ENCODE peak calls at places on chromosomes 4 and X, in six cellular contexts. J, P, L, Q, G and M are unnamed samples. For H3K4me1, the result is how much of the 10 kb centered on the place peaks cover.

GRCh38 chr4:140256335-140256734 is 102.4 kb upstream of the MAML3 start:
- DNase-seq in J (no peak), P (no peak), L (no peak), Q (no peak), G (peak), M (no peak)

GRCh38 chr4:23631255-23631950 is 258.4 kb downstream of the PPARGC1A start:
- DNase-seq in J (no peak), P (no peak), L (no peak), Q (no peak), G (no peak), M (no peak)

GRCh38 chrX:85994228-85994627 is 53.1 kb downstream of the CHM start:
- DNase-seq in J (no peak), P (no peak), L (no peak), Q (no peak), G (peak), M (no peak)

GRCh38 chr4:144788469-144788868 is 142.5 kb downstream of the HHIP start:
- DNase-seq in J (no peak), P (no peak), L (no peak), Q (no peak), G (no peak), M (no peak)

GRCh38 chrX:129653985-129654651 is 638 bp downstream of the APLN start:
- DNase-seq in J (no peak), P (peak), L (no peak), Q (peak), G (no peak), M (no peak)

GRCh38 chrX:45849261-45849660 is 648.6 kb upstream of the DIPK2B start:
- DNase-seq in J (no peak), P (no peak), L (no peak), Q (no peak), G (peak), M (no peak)

GRCh38 chrX:16870861-16871584 is 861 bp upstream of the RBBP7 start:
- DNase-seq in J (peak), P (peak), L (no peak), Q (peak), G (no peak), M (peak)

GRCh38 chrX:149825424-149825823 is 43.7 kb downstream of the MAGEA9 start:
- DNase-seq in J (no peak), P (no peak), L (no peak), Q (no peak), G (peak), M (no peak)

GRCh38 chrX:130108647-130109428 is 1.5 kb downstream of the ELF4 start:
- DNase-seq in J (peak), P (no peak), L (no peak), Q (peak), G (peak), M (no peak)

GRCh38 chr4:5784960-5785611 is 74.1 kb downstream of the EVC start:
- DNase-seq in J (no peak), P (no peak), L (no peak), Q (no peak), G (no peak), M (no peak)

GRCh38 chr4:83362492-83363329 is 28.1 kb upstream of the HPSE start:
- DNase-seq in J (no peak), P (no peak), L (no peak), Q (no peak), G (peak), M (no peak)

GRCh38 chr4:147326581-147326980 is 154.3 kb upstream of the EDNRA start:
- DNase-seq in J (no peak), P (no peak), L (no peak), Q (no peak), G (no peak), M (no peak)

GRCh38 chr4:88107406-88108107 is 50.9 kb downstream of the ABCG2 start:
- DNase-seq in J (no peak), P (no peak), L (no peak), Q (no peak), G (peak), M (no peak)

GRCh38 chr4:35151816-35152572 is 1092.3 kb downstream of the ARAP2 start:
- DNase-seq in J (no peak), P (no peak), L (no peak), Q (no peak), G (peak), M (no peak)

GRCh38 chr4:180596888-180597483 is 1646.2 kb upstream of the TENM3 start:
- DNase-seq in J (no peak), P (no peak), L (no peak), Q (no peak), G (no peak), M (no peak)

GRCh38 chr4:38601244-38601915 is 62.6 kb upstream of the KLF3 start:
- DNase-seq in J (peak), P (peak), L (peak), Q (no peak), G (peak), M (no peak)

GRCh38 chr4:81493895-81494490 is 22.3 kb upstream of the RASGEF1B start:
- DNase-seq in J (no peak), P (no peak), L (no peak), Q (no peak), G (no peak), M (no peak)

GRCh38 chr4:156672924-156673323 is 298.7 kb downstream of the PDGFC start:
- DNase-seq in J (no peak), P (no peak), L (no peak), Q (no peak), G (no peak), M (no peak)

GRCh38 chrX:45758738-45759397 is 558.2 kb upstream of the DIPK2B start:
- DNase-seq in J (no peak), P (no peak), L (no peak), Q (no peak), G (no peak), M (no peak)

GRCh38 chr4:150619032-150619431 is 37.1 kb downstream of the MAB21L2 start:
- DNase-seq in J (no peak), P (no peak), L (no peak), Q (no peak), G (no peak), M (no peak)

GRCh38 chr4:54723220-54723619 is 65.5 kb downstream of the KIT start:
- DNase-seq in J (no peak), P (no peak), L (no peak), Q (no peak), G (no peak), M (no peak)

GRCh38 chrX:116230136-116230886 is 59.8 kb downstream of the AGTR2 start:
- DNase-seq in J (no peak), P (no peak), L (no peak), Q (no peak), G (peak), M (no peak)

GRCh38 chr4:70426789-70427188 is 29.0 kb downstream of the OPRPN start:
- DNase-seq in J (no peak), P (no peak), L (no peak), Q (no peak), G (no peak), M (no peak)

GRCh38 chr4:91963489-91963888 is 340.3 kb upstream of the GRID2 start:
- DNase-seq in J (no peak), P (no peak), L (no peak), Q (no peak), G (no peak), M (no peak)

GRCh38 chr4:8370835-8371234 is 69.7 kb downstream of the ACOX3 start:
- DNase-seq in J (no peak), P (no peak), L (no peak), Q (peak), G (no peak), M (no peak)

GRCh38 chr4:152258804-152259708 is 276.8 kb downstream of the FBXW7 start:
- DNase-seq in J (no peak), P (no peak), L (no peak), Q (no peak), G (peak), M (no peak)

GRCh38 chr4:105712766-105713165 is 4.2 kb downstream of the GSTCD start:
- DNase-seq in J (no peak), P (no peak), L (no peak), Q (no peak), G (no peak), M (no peak)

GRCh38 chr4:105714071-105714521 is 5.5 kb downstream of the GSTCD start:
- DNase-seq in J (no peak), P (no peak), L (no peak), Q (no peak), G (no peak), M (no peak)

GRCh38 chr4:105714932-105715331 is 6.3 kb downstream of the GSTCD start:
- DNase-seq in J (no peak), P (no peak), L (no peak), Q (no peak), G (no peak), M (no peak)

GRCh38 chr4:105719214-105719613 is 10.6 kb downstream of the GSTCD start:
- DNase-seq in J (no peak), P (no peak), L (no peak), Q (no peak), G (peak), M (no peak)

DNA sequence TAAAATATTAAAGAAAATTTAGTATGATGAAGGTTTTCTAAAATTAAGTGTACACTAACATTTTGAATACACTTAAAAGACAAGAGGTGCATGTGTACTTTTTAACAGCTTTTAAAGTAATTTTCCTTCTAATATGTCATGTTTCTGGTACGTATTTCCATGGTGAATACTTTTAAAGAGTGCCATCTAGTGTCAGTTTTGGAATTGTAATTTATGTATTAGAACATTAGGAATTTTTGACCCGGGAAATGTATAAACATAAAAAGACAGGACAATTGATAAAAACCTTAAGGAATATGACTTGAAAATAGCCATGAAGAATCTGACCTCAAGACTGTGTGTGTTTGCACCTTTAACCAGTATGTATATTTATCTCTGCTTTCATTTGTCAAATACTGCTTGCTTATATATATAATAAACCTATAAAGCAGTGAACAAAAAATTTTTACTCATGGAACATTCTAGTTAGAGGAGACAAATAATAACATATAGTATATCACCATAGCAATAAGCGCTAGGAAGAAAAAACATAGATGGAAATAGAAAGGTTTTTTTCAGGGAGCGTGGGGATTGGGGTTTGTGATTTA is 7.2 kb downstream of the GSTCD start:
- DNase-seq in J (no peak), P (no peak), L (no peak), Q (no peak), G (peak), M (no peak)
- H3K27ac ChIP-seq in J (no peak), P (no peak), L (no peak), Q (no peak), G (no peak), M (no peak)

GRCh38 chr4:173294444-173294843 is 39.7 kb downstream of the HMGB2 start:
- DNase-seq in J (no peak), P (no peak), L (no peak), Q (no peak), G (no peak), M (no peak)
- H3K4me1 ChIP-seq in J (under half), P (under half), L (under half), Q (under half), G (under half), M (under half)

GRCh38 chr4:119230288-119230687 is 17.8 kb downstream of the USP53 start:
- DNase-seq in J (no peak), P (no peak), L (no peak), Q (no peak), G (no peak), M (no peak)

GRCh38 chr4:119233750-119234149 is 21.2 kb downstream of the USP53 start:
- DNase-seq in J (no peak), P (no peak), L (no peak), Q (no peak), G (no peak), M (no peak)

GRCh38 chr4:119228406-119228805 is 15.9 kb downstream of the USP53 start:
- DNase-seq in J (no peak), P (no peak), L (no peak), Q (no peak), G (no peak), M (no peak)

GRCh38 chr4:119232286-119232685 is 19.8 kb downstream of the USP53 start:
- DNase-seq in J (no peak), P (no peak), L (no peak), Q (no peak), G (no peak), M (no peak)

DNA sequence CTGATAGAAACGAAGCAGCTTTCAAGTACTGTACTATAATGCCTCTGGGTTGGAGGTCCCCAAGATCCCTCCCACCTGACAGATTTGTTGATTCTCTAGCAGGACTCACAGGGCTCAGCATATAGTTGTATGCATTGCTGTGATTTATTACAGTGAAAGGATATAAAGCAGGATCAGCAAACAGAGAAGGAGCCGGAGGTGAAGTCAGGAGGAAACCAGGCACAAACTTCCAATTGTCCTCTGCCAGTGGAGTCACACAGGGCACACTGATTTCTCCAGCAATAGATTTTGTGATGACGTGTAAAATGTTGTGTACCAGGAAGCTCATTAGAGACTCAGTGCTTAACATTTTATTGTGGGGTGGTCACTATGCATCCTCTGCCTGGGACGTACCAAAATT is 19.0 kb downstream of the USP53 start:
- DNase-seq in J (no peak), P (no peak), L (no peak), Q (no peak), G (no peak), M (no peak)
- H3K27ac ChIP-seq in J (no peak), P (peak), L (no peak), Q (no peak), G (no peak), M (no peak)

GRCh38 chr4:164301430-164301829 is 452.5 kb upstream of the SMIM31 start:
- DNase-seq in J (no peak), P (no peak), L (no peak), Q (no peak), G (no peak), M (no peak)

GRCh38 chr4:164307262-164307661 is 446.7 kb upstream of the SMIM31 start:
- DNase-seq in J (no peak), P (no peak), L (no peak), Q (no peak), G (no peak), M (no peak)

GRCh38 chr4:164304240-164304639 is 449.7 kb upstream of the SMIM31 start:
- DNase-seq in J (no peak), P (no peak), L (no peak), Q (no peak), G (no peak), M (no peak)

GRCh38 chr4:164304861-164305260 is 449.1 kb upstream of the SMIM31 start:
- DNase-seq in J (no peak), P (no peak), L (no peak), Q (no peak), G (no peak), M (no peak)
- H3K4me1 ChIP-seq in J (under half), P (under half), L (under half), Q (under half), G (under half), M (under half)

DNA sequence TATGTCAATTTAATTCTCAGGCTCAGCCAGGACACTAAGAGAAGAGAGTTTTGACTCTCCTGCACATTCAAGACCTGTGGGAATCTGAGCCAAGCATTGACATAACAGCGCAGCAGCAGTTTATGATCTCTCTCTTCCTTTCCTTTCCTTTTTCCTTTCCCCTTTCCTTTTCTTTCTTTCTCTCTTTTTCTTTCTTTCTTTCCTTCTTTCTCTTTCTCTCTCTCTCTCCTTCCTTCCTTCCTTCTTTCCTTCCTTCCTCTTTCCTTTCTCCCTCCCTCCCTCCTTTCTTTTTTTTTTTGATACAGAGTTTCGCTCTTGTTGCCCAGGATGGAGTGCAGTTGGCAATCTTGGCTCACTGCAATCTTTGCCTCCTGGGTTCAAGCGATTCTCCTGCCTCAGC is 21.6 kb downstream of the SAT1 start:
- DNase-seq in J (no peak), P (no peak), L (no peak), Q (no peak), G (no peak), M (no peak)
- H3K27ac ChIP-seq in J (peak), P (peak), L (no peak), Q (no peak), G (peak), M (peak)

GRCh38 chr4:687048-687974 is 1.6 kb downstream of the SLC49A3 start:
- DNase-seq in J (peak), P (peak), L (peak), Q (peak), G (peak), M (peak)

GRCh38 chr4:683982-684571 is 4.9 kb downstream of the SLC49A3 start:
- DNase-seq in J (peak), P (peak), L (no peak), Q (peak), G (peak), M (peak)

GRCh38 chr4:686371-687040 is 2.4 kb downstream of the SLC49A3 start:
- DNase-seq in J (no peak), P (no peak), L (no peak), Q (peak), G (no peak), M (no peak)

GRCh38 chr4:684611-685010 is 4.3 kb downstream of the SLC49A3 start:
- DNase-seq in J (no peak), P (no peak), L (no peak), Q (peak), G (no peak), M (no peak)

GRCh38 chr4:685681-686218 is 3.2 kb downstream of the SLC49A3 start:
- DNase-seq in J (no peak), P (no peak), L (no peak), Q (peak), G (no peak), M (no peak)
- H3K4me1 ChIP-seq in J (under half), P (half or more), L (under half), Q (under half), G (half or more), M (under half)